ENCODE peak calls at places on chromosomes 3 and 15, in six cellular contexts. One of them, this sample, is unnamed. For H3K4me1, the result is how much of the 10 kb centered on the place peaks cover.

GRCh38 chr3:38610934-38611333 is 38.6 kb downstream of the SCN5A start:
- DNase-seq in CD8-positive, alpha-beta T cell: no peak
- DNase-seq in OCI-LY7: no peak
- DNase-seq in SJSA1: no peak
- DNase-seq in transverse colon: no peak
- DNase-seq in A549: no peak
- DNase-seq in this sample: no peak

GRCh38 chr3:126342991-126343661 is 14.1 kb downstream of the KLF15 start:
- DNase-seq in SJSA1: peak
- DNase-seq in CD8-positive, alpha-beta T cell: peak
- DNase-seq in OCI-LY7: no peak
- DNase-seq in transverse colon: peak
- DNase-seq in A549: no peak
- DNase-seq in this sample: no peak

GRCh38 chr3:172138792-172139507 is 99.6 kb downstream of the FNDC3B start:
- DNase-seq in CD8-positive, alpha-beta T cell: no peak
- DNase-seq in A549: peak
- DNase-seq in transverse colon: peak
- DNase-seq in SJSA1: peak
- DNase-seq in OCI-LY7: no peak
- DNase-seq in this sample: no peak

GRCh38 chr15:55897560-55898336 is 95.7 kb downstream of the NEDD4 start:
- DNase-seq in CD8-positive, alpha-beta T cell: no peak
- DNase-seq in SJSA1: peak
- DNase-seq in transverse colon: peak
- DNase-seq in OCI-LY7: peak
- DNase-seq in A549: peak
- DNase-seq in this sample: no peak

GRCh38 chr3:185606191-185606590 is 20.1 kb downstream of the SENP2 start:
- DNase-seq in SJSA1: no peak
- DNase-seq in A549: no peak
- DNase-seq in OCI-LY7: no peak
- DNase-seq in transverse colon: no peak
- DNase-seq in CD8-positive, alpha-beta T cell: no peak
- DNase-seq in this sample: no peak

GRCh38 chr3:49181351-49181750 is 10.0 kb downstream of the KLHDC8B start:
- DNase-seq in OCI-LY7: no peak
- DNase-seq in transverse colon: no peak
- DNase-seq in SJSA1: no peak
- DNase-seq in A549: no peak
- DNase-seq in CD8-positive, alpha-beta T cell: no peak
- DNase-seq in this sample: no peak

GRCh38 chr15:81235781-81236507 is 39.3 kb downstream of the IL16 start:
- DNase-seq in OCI-LY7: no peak
- DNase-seq in CD8-positive, alpha-beta T cell: no peak
- DNase-seq in A549: peak
- DNase-seq in transverse colon: no peak
- DNase-seq in SJSA1: peak
- DNase-seq in this sample: no peak

GRCh38 chr15:35206060-35206675 is 121.1 kb upstream of the NANOGP8 start:
- DNase-seq in OCI-LY7: peak
- DNase-seq in A549: peak
- DNase-seq in transverse colon: no peak
- DNase-seq in CD8-positive, alpha-beta T cell: no peak
- DNase-seq in SJSA1: no peak
- DNase-seq in this sample: no peak

GRCh38 chr3:169295126-169295525 is 368.4 kb downstream of the MECOM start:
- DNase-seq in SJSA1: no peak
- DNase-seq in CD8-positive, alpha-beta T cell: no peak
- DNase-seq in transverse colon: no peak
- DNase-seq in A549: peak
- DNase-seq in OCI-LY7: peak
- DNase-seq in this sample: no peak

GRCh38 chr3:46124216-46125143 is 83.6 kb downstream of the CCR1 start:
- DNase-seq in A549: no peak
- DNase-seq in transverse colon: no peak
- DNase-seq in CD8-positive, alpha-beta T cell: no peak
- DNase-seq in OCI-LY7: no peak
- DNase-seq in SJSA1: no peak
- DNase-seq in this sample: no peak

GRCh38 chr3:65044401-65044800 is 356.6 kb upstream of the ADAMTS9 start:
- DNase-seq in A549: no peak
- DNase-seq in CD8-positive, alpha-beta T cell: no peak
- DNase-seq in SJSA1: no peak
- DNase-seq in transverse colon: no peak
- DNase-seq in OCI-LY7: no peak
- DNase-seq in this sample: no peak

GRCh38 chr3:189839576-189839975 is 208.4 kb downstream of the TP63 start:
- DNase-seq in CD8-positive, alpha-beta T cell: no peak
- DNase-seq in SJSA1: no peak
- DNase-seq in transverse colon: no peak
- DNase-seq in OCI-LY7: no peak
- DNase-seq in A549: peak
- DNase-seq in this sample: no peak

GRCh38 chr3:170522171-170522570 is 63.7 kb downstream of the SLC7A14 start:
- DNase-seq in transverse colon: no peak
- DNase-seq in OCI-LY7: no peak
- DNase-seq in CD8-positive, alpha-beta T cell: no peak
- DNase-seq in SJSA1: no peak
- DNase-seq in A549: no peak
- DNase-seq in this sample: no peak

GRCh38 chr3:141353652-141354495 is 14.4 kb upstream of the ZBTB38 start:
- DNase-seq in transverse colon: no peak
- DNase-seq in A549: no peak
- DNase-seq in SJSA1: no peak
- DNase-seq in CD8-positive, alpha-beta T cell: no peak
- DNase-seq in OCI-LY7: no peak
- DNase-seq in this sample: no peak

GRCh38 chr3:487580-487979 is 291.0 kb downstream of the CHL1 start:
- DNase-seq in SJSA1: no peak
- DNase-seq in A549: no peak
- DNase-seq in transverse colon: no peak
- DNase-seq in OCI-LY7: no peak
- DNase-seq in CD8-positive, alpha-beta T cell: no peak
- DNase-seq in this sample: no peak

GRCh38 chr3:129304553-129305222 is 26.0 kb downstream of the HMCES start:
- DNase-seq in transverse colon: no peak
- DNase-seq in CD8-positive, alpha-beta T cell: no peak
- DNase-seq in OCI-LY7: no peak
- DNase-seq in SJSA1: no peak
- DNase-seq in A549: no peak
- DNase-seq in this sample: no peak

GRCh38 chr15:28783466-28783865 is 65.0 kb downstream of the GOLGA6L7 start:
- DNase-seq in SJSA1: no peak
- DNase-seq in transverse colon: no peak
- DNase-seq in OCI-LY7: no peak
- DNase-seq in CD8-positive, alpha-beta T cell: no peak
- DNase-seq in A549: no peak
- DNase-seq in this sample: no peak

GRCh38 chr15:82058517-82059204 is 12.8 kb upstream of the MEX3B start:
- DNase-seq in SJSA1: no peak
- DNase-seq in CD8-positive, alpha-beta T cell: no peak
- DNase-seq in A549: no peak
- DNase-seq in OCI-LY7: no peak
- DNase-seq in transverse colon: no peak
- DNase-seq in this sample: no peak

GRCh38 chr15:81511160-81511559 is 137.1 kb upstream of the TMC3 start:
- DNase-seq in transverse colon: no peak
- DNase-seq in CD8-positive, alpha-beta T cell: no peak
- DNase-seq in OCI-LY7: no peak
- DNase-seq in A549: no peak
- DNase-seq in SJSA1: no peak
- DNase-seq in this sample: no peak

GRCh38 chr3:16618721-16619120 is 13.5 kb upstream of the DAZL start:
- DNase-seq in OCI-LY7: no peak
- DNase-seq in CD8-positive, alpha-beta T cell: no peak
- DNase-seq in A549: no peak
- DNase-seq in SJSA1: no peak
- DNase-seq in transverse colon: no peak
- DNase-seq in this sample: no peak

DNA sequence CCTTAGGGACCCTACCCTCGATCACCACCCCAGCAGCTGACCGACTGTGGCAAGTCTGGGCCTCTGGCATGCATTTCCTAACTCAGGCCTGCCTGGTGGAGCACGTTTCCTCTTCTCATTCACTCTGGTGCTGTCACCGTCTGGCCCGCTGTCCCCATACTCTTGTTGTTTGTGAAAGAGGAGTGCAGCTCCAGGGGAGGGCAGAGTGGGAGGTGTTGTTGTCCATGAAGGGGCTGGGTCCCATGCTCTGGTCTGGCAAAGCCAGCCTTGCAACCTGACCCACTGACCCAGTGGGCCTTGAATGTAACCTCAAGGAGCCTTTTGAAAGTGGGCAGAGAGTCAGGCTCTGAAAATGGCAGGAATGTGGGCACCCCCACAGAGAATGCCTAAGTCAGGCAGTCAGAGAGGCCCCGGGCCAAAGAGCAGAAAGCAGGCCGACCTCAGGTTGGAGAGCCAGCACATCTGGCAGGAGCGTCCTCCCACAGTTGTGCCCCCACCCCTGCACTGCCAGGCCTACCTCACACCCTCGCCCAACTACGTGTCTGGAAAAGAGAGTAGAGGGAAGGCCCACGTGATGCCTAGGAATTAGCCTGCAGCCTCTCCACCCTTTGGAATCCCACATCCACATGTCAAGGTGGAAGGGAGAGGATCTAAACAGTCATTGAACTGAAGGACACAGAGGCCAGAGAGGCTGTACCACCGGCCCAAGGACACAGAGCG is 10.9 kb downstream of the SEMA7A start:
- DNase-seq in transverse colon: no peak
- DNase-seq in SJSA1: peak
- DNase-seq in OCI-LY7: no peak
- DNase-seq in CD8-positive, alpha-beta T cell: no peak
- DNase-seq in A549: peak
- DNase-seq in this sample: no peak
- H3K4me1 ChIP-seq in transverse colon: under half
- H3K4me1 ChIP-seq in SJSA1: half or more
- H3K4me1 ChIP-seq in OCI-LY7: under half
- H3K4me1 ChIP-seq in CD8-positive, alpha-beta T cell: under half
- H3K4me1 ChIP-seq in A549: under half
- H3K4me1 ChIP-seq in this sample: under half

GRCh38 chr15:83947156-83947555 is 288.4 kb upstream of the GOLGA6L4 start:
- DNase-seq in OCI-LY7: no peak
- DNase-seq in CD8-positive, alpha-beta T cell: no peak
- DNase-seq in A549: no peak
- DNase-seq in transverse colon: no peak
- DNase-seq in SJSA1: no peak
- DNase-seq in this sample: no peak
- H3K4me3 ChIP-seq in OCI-LY7: no peak
- H3K4me3 ChIP-seq in CD8-positive, alpha-beta T cell: no peak
- H3K4me3 ChIP-seq in A549: no peak
- H3K4me3 ChIP-seq in transverse colon: no peak
- H3K4me3 ChIP-seq in SJSA1: no peak
- H3K4me3 ChIP-seq in this sample: no peak

GRCh38 chr15:39860200-39860599 is 59.9 kb downstream of the GPR176 start:
- DNase-seq in OCI-LY7: no peak
- DNase-seq in SJSA1: no peak
- DNase-seq in A549: no peak
- DNase-seq in CD8-positive, alpha-beta T cell: no peak
- DNase-seq in transverse colon: no peak
- DNase-seq in this sample: no peak
- H3K4me1 ChIP-seq in OCI-LY7: under half
- H3K4me1 ChIP-seq in SJSA1: under half
- H3K4me1 ChIP-seq in A549: under half
- H3K4me1 ChIP-seq in CD8-positive, alpha-beta T cell: under half
- H3K4me1 ChIP-seq in transverse colon: under half
- H3K4me1 ChIP-seq in this sample: under half

GRCh38 chr15:69735126-69735525 is 282.5 kb downstream of the RPLP1 start:
- DNase-seq in CD8-positive, alpha-beta T cell: no peak
- DNase-seq in A549: no peak
- DNase-seq in OCI-LY7: no peak
- DNase-seq in SJSA1: peak
- DNase-seq in transverse colon: no peak
- DNase-seq in this sample: no peak
- H3K4me3 ChIP-seq in CD8-positive, alpha-beta T cell: no peak
- H3K4me3 ChIP-seq in A549: no peak
- H3K4me3 ChIP-seq in OCI-LY7: no peak
- H3K4me3 ChIP-seq in SJSA1: no peak
- H3K4me3 ChIP-seq in transverse colon: no peak
- H3K4me3 ChIP-seq in this sample: no peak

GRCh38 chr3:102485701-102486100 is 50.9 kb downstream of the ZPLD1 start:
- DNase-seq in CD8-positive, alpha-beta T cell: no peak
- DNase-seq in transverse colon: no peak
- DNase-seq in OCI-LY7: no peak
- DNase-seq in SJSA1: no peak
- DNase-seq in A549: no peak
- DNase-seq in this sample: no peak
- H3K4me1 ChIP-seq in CD8-positive, alpha-beta T cell: under half
- H3K4me1 ChIP-seq in transverse colon: under half
- H3K4me1 ChIP-seq in OCI-LY7: under half
- H3K4me1 ChIP-seq in SJSA1: under half
- H3K4me1 ChIP-seq in A549: under half
- H3K4me1 ChIP-seq in this sample: under half

GRCh38 chr3:98020412-98020811 is 14.7 kb downstream of the GABRR3 start:
- DNase-seq in A549: no peak
- DNase-seq in OCI-LY7: no peak
- DNase-seq in SJSA1: no peak
- DNase-seq in CD8-positive, alpha-beta T cell: no peak
- DNase-seq in transverse colon: no peak
- DNase-seq in this sample: no peak

GRCh38 chr3:98025392-98025791 is 9.7 kb downstream of the GABRR3 start:
- DNase-seq in SJSA1: no peak
- DNase-seq in CD8-positive, alpha-beta T cell: no peak
- DNase-seq in OCI-LY7: no peak
- DNase-seq in A549: no peak
- DNase-seq in transverse colon: no peak
- DNase-seq in this sample: no peak

GRCh38 chr3:98022978-98023820 is 11.9 kb downstream of the GABRR3 start:
- DNase-seq in A549: peak
- DNase-seq in transverse colon: peak
- DNase-seq in OCI-LY7: peak
- DNase-seq in CD8-positive, alpha-beta T cell: peak
- DNase-seq in SJSA1: peak
- DNase-seq in this sample: peak

GRCh38 chr3:98018301-98018700 is 16.8 kb downstream of the GABRR3 start:
- DNase-seq in transverse colon: no peak
- DNase-seq in OCI-LY7: no peak
- DNase-seq in CD8-positive, alpha-beta T cell: no peak
- DNase-seq in SJSA1: no peak
- DNase-seq in A549: no peak
- DNase-seq in this sample: no peak

DNA sequence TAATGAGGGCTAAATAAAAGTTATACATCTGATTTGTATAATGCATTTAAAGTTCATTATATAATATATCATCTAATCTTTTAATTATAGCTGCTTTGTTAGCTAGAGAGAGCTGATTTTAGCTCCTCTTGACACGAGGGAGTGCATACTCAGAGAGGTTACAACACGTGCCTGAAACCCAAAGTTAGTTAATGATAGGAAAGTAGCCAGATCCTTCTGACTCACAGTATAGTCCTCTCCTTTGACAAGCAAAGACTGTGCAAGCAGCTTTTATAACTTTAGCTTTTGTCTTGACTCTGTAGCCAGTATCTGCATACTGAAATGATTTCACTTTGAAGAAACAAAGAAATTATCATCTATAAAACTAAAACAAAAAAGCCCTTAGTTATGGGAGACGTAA is 13.3 kb downstream of the GABRR3 start:
- DNase-seq in OCI-LY7: no peak
- DNase-seq in SJSA1: no peak
- DNase-seq in transverse colon: no peak
- DNase-seq in CD8-positive, alpha-beta T cell: no peak
- DNase-seq in A549: no peak
- DNase-seq in this sample: no peak
- H3K4me3 ChIP-seq in OCI-LY7: no peak
- H3K4me3 ChIP-seq in SJSA1: no peak
- H3K4me3 ChIP-seq in transverse colon: no peak
- H3K4me3 ChIP-seq in CD8-positive, alpha-beta T cell: no peak
- H3K4me3 ChIP-seq in A549: no peak
- H3K4me3 ChIP-seq in this sample: no peak

GRCh38 chr3:147409143-147410121 is at the start of gene ZIC1:
- DNase-seq in SJSA1: peak
- DNase-seq in transverse colon: no peak
- DNase-seq in A549: no peak
- DNase-seq in OCI-LY7: no peak
- DNase-seq in CD8-positive, alpha-beta T cell: no peak
- DNase-seq in this sample: no peak
- H3K4me1 ChIP-seq in SJSA1: under half
- H3K4me1 ChIP-seq in transverse colon: under half
- H3K4me1 ChIP-seq in A549: under half
- H3K4me1 ChIP-seq in OCI-LY7: under half
- H3K4me1 ChIP-seq in CD8-positive, alpha-beta T cell: under half
- H3K4me1 ChIP-seq in this sample: under half

This sample was measured in naive thymus-derived CD4-positive, alpha-beta T cell.